ENCODE peak calls at places on chromosomes 11 and 22, in six cellular contexts. F, V, G, B, C and H are unnamed samples.

GRCh38 chr11:110984147-110984546 is 261.4 kb upstream of the POU2AF2 start:
- DNase-seq in G (no peak), F (no peak), B (no peak), C (no peak), V (no peak), H (no peak)

GRCh38 chr22:37186228-37186996 is 1.6 kb downstream of the C1QTNF6 start:
- DNase-seq in B (no peak), C (no peak), F (peak; percentile 49), G (no peak), V (no peak), H (peak; percentile 95)

GRCh38 chr11:85718991-85719807 is 33.2 kb upstream of the CCDC89 start:
- DNase-seq in B (peak; percentile 85), F (peak; percentile 82), V (no peak), G (no peak), C (peak; percentile 98), H (peak; percentile 51)

GRCh38 chr22:46573781-46574437 is 36.5 kb upstream of the CELSR1 start:
- DNase-seq in G (no peak), F (peak; percentile 66), V (no peak), B (no peak), C (no peak), H (no peak)

GRCh38 chr11:83024270-83024854 is 47.3 kb downstream of the RAB30 start:
- DNase-seq in F (no peak), C (no peak), G (no peak), V (no peak), B (no peak), H (no peak)

GRCh38 chr11:110866081-110866480 is 153.8 kb upstream of the ARHGAP20 start:
- DNase-seq in B (no peak), F (no peak), V (no peak), G (no peak), C (no peak), H (no peak)

GRCh38 chr11:19789840-19790710 is 77.4 kb downstream of the NAV2 start:
- DNase-seq in B (no peak), C (peak; percentile 89), F (no peak), V (no peak), G (no peak), H (no peak)

GRCh38 chr22:37932821-37933578 is 20.4 kb downstream of the C22orf23 start:
- DNase-seq in V (no peak), F (peak; percentile 84), C (no peak), G (no peak), B (no peak), H (no peak)

GRCh38 chr11:86800076-86800955 is at the start of gene PRSS23:
- DNase-seq in V (no peak), B (peak; percentile 92), F (peak; percentile 93), C (no peak), G (no peak), H (peak; percentile 93)

GRCh38 chr11:11701070-11701469 is 79.3 kb upstream of the GALNT18 start:
- DNase-seq in V (no peak), C (peak; percentile 10), B (no peak), F (no peak), G (no peak), H (no peak)

GRCh38 chr22:41285820-41286638 is at the start of gene RANGAP1:
- DNase-seq in C (peak; percentile 97), G (peak; percentile 97), F (peak; percentile 99), B (peak; percentile 99), V (peak; percentile 65), H (peak; percentile 98)

GRCh38 chr11:86228967-86229330 is 15.6 kb upstream of the EED start:
- DNase-seq in C (no peak), G (no peak), V (no peak), F (no peak), B (no peak), H (no peak)

GRCh38 chr22:36363378-36363931 is 24.3 kb downstream of the MYH9 start:
- DNase-seq in V (no peak), C (no peak), F (no peak), B (no peak), G (no peak), H (no peak)

GRCh38 chr22:46105494-46106278 is 44.6 kb upstream of the PPARA start:
- DNase-seq in B (no peak), F (peak; percentile 92), C (no peak), G (no peak), V (no peak), H (no peak)

GRCh38 chr11:114077482-114078305 is 18.2 kb downstream of the ZBTB16 start:
- DNase-seq in G (peak; percentile 36), F (no peak), V (no peak), B (peak; percentile 52), C (no peak), H (no peak)

GRCh38 chr11:113473983-113474361 is 1.2 kb downstream of the DRD2 start:
- DNase-seq in C (no peak), B (no peak), G (no peak), F (no peak), V (no peak), H (no peak)

GRCh38 chr11:44752262-44752661 is 25.5 kb downstream of the TSPAN18 start:
- DNase-seq in G (no peak), C (no peak), F (no peak), B (no peak), V (no peak), H (no peak)

GRCh38 chr11:119320593-119321524 is 3.9 kb upstream of the MCAM start:
- DNase-seq in G (peak; percentile 43), B (peak; percentile 89), F (peak; percentile 87), C (no peak), V (no peak), H (peak; percentile 92)

GRCh38 chr22:26502688-26503561 is 9.3 kb downstream of the TFIP11 start:
- DNase-seq in V (no peak), G (peak; percentile 39), C (no peak), F (no peak), B (no peak), H (peak; percentile 85)

GRCh38 chr11:108069947-108070346 is 51.4 kb upstream of the ACAT1 start:
- DNase-seq in C (peak; percentile 40), G (no peak), B (no peak), V (no peak), F (no peak), H (no peak)

GRCh38 chr11:43327987-43328386 is 16.2 kb downstream of the API5 start:
- DNase-seq in G (no peak), F (no peak), V (no peak), C (peak; percentile 36), B (no peak), H (no peak)

GRCh38 chr11:102771351-102771750 is 9.1 kb downstream of the MMP10 start:
- DNase-seq in V (no peak), G (no peak), F (no peak), C (no peak), B (no peak), H (peak; percentile 13)

GRCh38 chr22:49251371-49251770 is 576.3 kb downstream of the BRD1 start:
- DNase-seq in V (no peak), C (no peak), G (no peak), F (no peak), B (peak; percentile 21), H (no peak)

GRCh38 chr22:39360242-39360641 is 10.5 kb downstream of the SYNGR1 start:
- DNase-seq in B (no peak), C (no peak), F (no peak), V (no peak), G (no peak), H (peak; percentile 29)

GRCh38 chr22:39415506-39415905 is 15.9 kb downstream of the TAB1 start:
- DNase-seq in F (peak; percentile 50), C (no peak), B (no peak), V (no peak), G (no peak), H (no peak)

GRCh38 chr22:48661984-48662383 is 1165.7 kb downstream of the BRD1 start:
- DNase-seq in G (no peak), C (no peak), F (no peak), B (no peak), V (no peak), H (no peak)

GRCh38 chr22:50269573-50270301 is 443 bp downstream of the MAPK11 start:
- DNase-seq in G (peak; percentile 46), B (no peak), C (no peak), F (no peak), V (no peak), H (peak; percentile 89)

GRCh38 chr11:107856180-107856980 is 2.2 kb downstream of the SLC35F2 start:
- DNase-seq in G (no peak), V (no peak), C (no peak), B (peak; percentile 73), F (no peak), H (no peak)

GRCh38 chr22:31947296-31947695 is 3.0 kb downstream of the YWHAH start:
- DNase-seq in B (no peak), G (no peak), V (no peak), C (no peak), F (no peak), H (no peak)

GRCh38 chr22:39183991-39184585 is 31.6 kb upstream of the CBX7 start:
- DNase-seq in F (peak; percentile 83), C (no peak), B (peak; percentile 78), V (no peak), G (no peak), H (peak; percentile 81)

GRCh38 chr22:49934891-49935557 is 16.6 kb downstream of the CRELD2 start:
- DNase-seq in C (no peak), V (no peak), F (peak; percentile 98), G (peak; percentile 86), B (peak; percentile 96), H (peak; percentile 95)

GRCh38 chr22:23070418-23071162 is at the start of gene GNAZ:
- DNase-seq in G (no peak), V (no peak), C (no peak), B (peak; percentile 86), F (peak; percentile 85), H (peak; percentile 90)

GRCh38 chr11:3128356-3129180 is 36.5 kb downstream of the OSBPL5 start:
- DNase-seq in B (no peak), F (peak; percentile 60), V (no peak), C (no peak), G (peak; percentile 6), H (no peak)

GRCh38 chr11:21588754-21589153 is 604.1 kb upstream of the ANO5 start:
- DNase-seq in F (no peak), V (no peak), C (no peak), G (no peak), B (no peak), H (no peak)

GRCh38 chr11:6245536-6245935 is 6.6 kb downstream of the CNGA4 start:
- DNase-seq in F (no peak), G (no peak), B (no peak), V (no peak), C (no peak), H (no peak)

GRCh38 chr22:16651217-16651616 is 58.6 kb upstream of the CCT8L2 start:
- DNase-seq in V (no peak), C (no peak), B (no peak), F (no peak), G (no peak), H (no peak)

GRCh38 chr22:24402460-24403192 is 24.8 kb upstream of the ADORA2A start:
- DNase-seq in C (peak; percentile 86), B (peak; percentile 92), F (peak; percentile 90), V (no peak), G (no peak), H (peak; percentile 12)

GRCh38 chr11:17805043-17805442 is 70.5 kb downstream of the KCNC1 start:
- DNase-seq in F (no peak), C (no peak), G (no peak), B (no peak), V (no peak), H (no peak)

GRCh38 chr11:68266936-68267880 is 4.6 kb downstream of the C11orf24 start:
- DNase-seq in G (no peak), B (peak; percentile 48), C (no peak), F (no peak), V (no peak), H (no peak)